ENCODE peak calls at places on chromosomes 2 and 18, in four cellular contexts. Y, U, K and L are unnamed samples.

GRCh38 chr2:157355618-157356017 is 30.0 kb upstream of the ERMN start:
- DNase-seq in Y (no peak), U (no peak), K (no peak), L (no peak)

GRCh38 chr2:88038263-88039105 is 17.1 kb downstream of the KRCC1 start:
- DNase-seq in Y (no peak), U (no peak), K (no peak), L (no peak)

GRCh38 chr2:120109186-120110061 is 96.5 kb downstream of the EPB41L5 start:
- DNase-seq in Y (no peak), U (no peak), K (no peak), L (no peak)

GRCh38 chr18:72376256-72376655 is 167.9 kb downstream of the CBLN2 start:
- DNase-seq in Y (no peak), U (no peak), K (no peak), L (no peak)

GRCh38 chr18:9631814-9632496 is 17.6 kb upstream of the PPP4R1 start:
- DNase-seq in Y (no peak), U (no peak), K (no peak), L (no peak)

GRCh38 chr2:46852598-46852997 is 63.0 kb downstream of the MCFD2 start:
- DNase-seq in Y (no peak), U (no peak), K (no peak), L (no peak)

GRCh38 chr2:68290825-68291224 is 28.9 kb downstream of the CNRIP1 start:
- DNase-seq in Y (no peak), U (no peak), K (no peak), L (no peak)

GRCh38 chr2:130391872-130392670 is 36.2 kb downstream of the PTPN18 start:
- DNase-seq in Y (peak), U (no peak), K (no peak), L (peak)

GRCh38 chr2:135494503-135494902 is 36.5 kb downstream of the ZRANB3 start:
- DNase-seq in Y (no peak), U (no peak), K (no peak), L (no peak)

GRCh38 chr2:200127852-200128251 is 172.5 kb downstream of the MAIP1 start:
- DNase-seq in Y (no peak), U (no peak), K (no peak), L (no peak)

GRCh38 chr2:10254373-10255188 is 48.1 kb upstream of the HPCAL1 start:
- DNase-seq in Y (no peak), U (no peak), K (no peak), L (no peak)

GRCh38 chr2:41194235-41194634 is 742.3 kb upstream of the SLC8A1 start:
- DNase-seq in Y (no peak), U (no peak), K (no peak), L (no peak)

GRCh38 chr2:109721117-109721504 is 73.0 kb upstream of the RGPD5 start:
- DNase-seq in Y (no peak), U (no peak), K (no peak), L (peak)